ENCODE peak calls at places on chromosomes 13 and 19, in four cellular contexts. L is cardiac fibroblast, R is choroid plexus epithelial cell, P is WERI-Rb-1. K is an unnamed sample.

GRCh38 chr13:48151766-48152165 is 56.9 kb upstream of the MED4 start:
- DNase-seq in L (no peak), R (no peak), P (no peak), K (no peak)

GRCh38 chr19:16095071-16095571 is 16.6 kb upstream of the RAB8A start:
- DNase-seq in L (no peak), R (no peak), P (no peak), K (no peak)

GRCh38 chr19:40521276-40521675 is 54.5 kb downstream of the SPTBN4 start:
- DNase-seq in L (peak; percentile 41), R (peak; percentile 53), P (peak; percentile 60), K (peak; percentile 51)

GRCh38 chr13:99367663-99368448 is 60.7 kb upstream of the GPR183 start:
- DNase-seq in L (no peak), R (no peak), P (peak; percentile 9), K (no peak)

GRCh38 chr19:743168-743687 is 7.7 kb upstream of the MISP start:
- DNase-seq in L (peak; percentile 74), R (peak; percentile 33), P (no peak), K (no peak)

GRCh38 chr13:46522692-46523040 is 30.3 kb upstream of the LRCH1 start:
- DNase-seq in L (no peak), R (no peak), P (no peak), K (no peak)

GRCh38 chr13:108595416-108596257 is 33.8 kb upstream of the MYO16 start:
- DNase-seq in L (no peak), R (peak; percentile 12), P (peak; percentile 90), K (no peak)

GRCh38 chr13:30017880-30018279 is 167.5 kb upstream of the UBL3 start:
- DNase-seq in L (no peak), R (peak; percentile 24), P (no peak), K (no peak)

GRCh38 chr13:110492299-110493160 is 69.0 kb downstream of the RAB20 start:
- DNase-seq in L (no peak), R (no peak), P (no peak), K (no peak)

GRCh38 chr19:13318190-13318589 is 168.0 kb downstream of the IER2 start:
- DNase-seq in L (no peak), R (no peak), P (no peak), K (no peak)

GRCh38 chr19:18817574-18817973 is 14.2 kb upstream of the UPF1 start:
- DNase-seq in L (no peak), R (no peak), P (no peak), K (no peak)

DNA sequence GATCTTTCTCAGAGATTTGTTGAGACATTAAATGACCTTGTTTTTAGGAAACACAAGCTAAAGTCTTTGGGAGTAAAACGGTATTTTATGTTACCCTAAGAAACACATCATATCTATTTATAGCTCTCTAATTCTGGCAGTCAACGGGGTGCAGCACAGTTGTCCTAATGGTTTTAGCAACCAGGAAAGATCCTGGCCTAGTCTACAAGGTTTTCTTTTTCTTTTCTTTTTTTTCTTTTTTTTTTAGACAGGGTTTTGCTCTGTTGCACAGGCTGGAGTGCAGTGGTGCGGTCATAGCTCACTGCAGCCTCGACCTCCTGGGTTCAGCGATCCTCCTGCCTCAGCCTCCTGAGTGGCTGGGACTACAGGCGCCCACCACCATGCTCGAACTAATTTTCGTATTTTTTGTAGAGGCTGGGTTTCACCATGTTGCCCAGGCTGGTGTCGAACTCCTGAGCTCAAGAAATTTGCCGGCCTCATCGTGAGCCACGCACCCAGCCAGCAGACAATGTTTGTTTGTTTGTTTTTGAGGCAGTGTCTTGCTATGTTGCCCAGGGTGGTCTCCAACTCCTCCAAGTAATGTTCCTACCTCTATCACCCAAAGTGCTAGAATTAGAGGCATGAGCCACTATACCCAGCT is 759 bp upstream of the COX7A1 start:
- DNase-seq in L (no peak), R (no peak), P (no peak), K (no peak)
- H3K4me3 ChIP-seq in L (no peak overlapping the region), R (peak overlapping the region; percentile 60), P (no peak overlapping the region), K (peak overlapping the region; percentile 53)

DNA sequence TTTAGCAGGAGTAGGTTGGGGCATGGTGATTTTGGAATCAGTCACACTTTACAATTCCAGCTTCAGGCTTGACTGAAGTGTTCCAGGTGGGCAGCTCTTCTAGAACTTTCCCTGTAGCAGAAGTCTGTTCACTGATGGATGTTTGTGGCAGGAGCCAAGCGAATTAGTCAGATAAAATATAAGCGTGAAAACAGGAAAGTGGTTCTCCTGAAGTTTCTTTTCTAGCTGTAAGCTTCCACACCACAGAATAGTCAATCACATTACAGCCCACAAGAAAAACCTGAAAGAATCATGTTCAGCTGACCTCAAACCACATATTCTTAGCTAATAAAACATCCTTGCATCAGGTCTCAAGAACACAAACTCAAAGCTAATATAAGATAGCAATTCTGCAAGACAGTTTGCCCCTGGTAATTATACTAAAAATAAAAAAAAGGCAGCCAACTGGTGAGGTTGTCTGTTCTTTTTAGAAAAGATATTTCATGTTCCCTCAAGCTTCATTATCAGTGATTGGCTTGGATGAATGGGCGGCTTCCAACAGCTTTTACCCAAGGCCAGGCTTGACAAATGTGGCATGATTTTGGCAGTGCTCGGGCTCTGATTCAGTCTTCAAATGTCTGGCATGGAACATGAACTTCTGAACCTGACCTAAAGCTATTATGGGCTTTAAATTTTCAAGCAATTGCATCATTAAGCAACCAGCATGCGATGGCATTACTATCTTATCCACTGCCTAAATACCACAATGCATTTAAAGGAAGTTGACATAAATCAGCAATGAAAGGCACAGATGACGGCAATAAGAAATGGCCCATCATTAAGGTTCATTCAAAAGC is 136.8 kb downstream of the DCLK1 start:
- DNase-seq in L (peak; percentile 98), R (peak; percentile 83), P (no peak), K (peak; percentile 96)
- H3K4me3 ChIP-seq in L (no peak overlapping the region), R (no peak overlapping the region), P (no peak overlapping the region), K (no peak overlapping the region)

GRCh38 chr19:2059422-2060201 is 8.6 kb upstream of the MKNK2 start:
- DNase-seq in L (peak; percentile 64), R (peak; percentile 85), P (peak; percentile 65), K (peak; percentile 58)

GRCh38 chr19:2061093-2061935 is 10.3 kb upstream of the MKNK2 start:
- DNase-seq in L (peak; percentile 99), R (peak; percentile 99), P (peak; percentile 99), K (peak; percentile 98)

GRCh38 chr19:2056810-2057192 is 5.8 kb upstream of the MKNK2 start:
- DNase-seq in L (no peak), R (no peak), P (no peak), K (no peak)

GRCh38 chr19:2057484-2058469 is 6.7 kb upstream of the MKNK2 start:
- DNase-seq in L (no peak), R (no peak), P (no peak), K (no peak)

GRCh38 chr19:2058570-2059421 is 7.8 kb upstream of the MKNK2 start:
- DNase-seq in L (no peak), R (no peak), P (no peak), K (no peak)
- H3K4me3 ChIP-seq in L (no peak overlapping the region), R (no peak overlapping the region), P (no peak overlapping the region), K (no peak overlapping the region)

GRCh38 chr19:6204866-6205723 is 69.6 kb downstream of the ACSBG2 start:
- DNase-seq in L (no peak), R (no peak), P (no peak), K (no peak)
- H3K4me3 ChIP-seq in L (no peak overlapping the region), R (no peak overlapping the region), P (no peak overlapping the region), K (no peak overlapping the region)

DNA sequence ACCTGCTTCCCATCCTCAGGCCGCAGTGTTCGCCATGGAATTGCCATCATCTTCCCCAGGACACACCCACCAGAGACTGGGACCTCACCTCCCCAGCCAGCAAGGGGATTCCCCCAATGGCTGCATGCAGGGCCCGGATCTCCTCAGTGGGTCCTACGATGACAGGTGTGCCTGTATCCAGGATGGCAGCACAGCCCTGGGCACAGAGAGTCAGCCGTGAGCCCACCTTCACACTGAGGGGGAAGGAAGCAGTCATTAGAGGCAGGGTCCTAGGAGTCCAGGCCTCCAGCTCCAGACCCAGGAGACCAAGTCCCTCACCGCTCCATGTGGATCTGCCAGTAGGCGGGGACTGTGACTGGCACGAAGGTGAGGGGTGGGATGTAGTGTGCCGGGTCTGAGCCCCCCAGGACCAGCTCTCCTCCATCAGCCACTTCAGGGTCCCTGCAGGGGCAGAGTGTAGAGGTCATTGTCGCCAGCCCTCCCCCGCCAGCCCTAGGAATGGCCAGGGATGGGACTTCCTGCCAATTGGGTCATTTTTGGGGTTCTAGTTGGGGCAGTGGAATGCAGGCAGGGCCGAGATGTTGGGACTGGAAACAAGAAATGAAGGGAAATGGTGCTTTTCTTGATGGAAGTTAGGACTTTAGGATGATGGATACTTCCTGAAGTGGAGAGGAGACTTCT is 5.7 kb upstream of the KCNC3 start:
- DNase-seq in L (no peak), R (no peak), P (no peak), K (no peak)
- H3K4me3 ChIP-seq in L (no peak overlapping the region), R (no peak overlapping the region), P (no peak overlapping the region), K (no peak overlapping the region)

GRCh38 chr13:50466554-50466953 is 376.9 kb downstream of the DLEU7 start:
- DNase-seq in L (no peak), R (no peak), P (no peak), K (no peak)
- H3K4me3 ChIP-seq in L (no peak overlapping the region), R (no peak overlapping the region), P (no peak overlapping the region), K (no peak overlapping the region)

GRCh38 chr13:87884874-87885273 is 213.7 kb downstream of the SLITRK5 start:
- DNase-seq in L (no peak), R (peak; percentile 2), P (no peak), K (peak; percentile 10)
- H3K4me3 ChIP-seq in L (no peak overlapping the region), R (no peak overlapping the region), P (no peak overlapping the region), K (no peak overlapping the region)

GRCh38 chr19:11792942-11793341 is 5.4 kb upstream of the ZNF491 start:
- DNase-seq in L (no peak), R (no peak), P (no peak), K (no peak)

GRCh38 chr19:11798391-11799296 is at the start of gene ZNF491:
- DNase-seq in L (peak; percentile 85), R (peak; percentile 93), P (peak; percentile 99), K (peak; percentile 85)

DNA sequence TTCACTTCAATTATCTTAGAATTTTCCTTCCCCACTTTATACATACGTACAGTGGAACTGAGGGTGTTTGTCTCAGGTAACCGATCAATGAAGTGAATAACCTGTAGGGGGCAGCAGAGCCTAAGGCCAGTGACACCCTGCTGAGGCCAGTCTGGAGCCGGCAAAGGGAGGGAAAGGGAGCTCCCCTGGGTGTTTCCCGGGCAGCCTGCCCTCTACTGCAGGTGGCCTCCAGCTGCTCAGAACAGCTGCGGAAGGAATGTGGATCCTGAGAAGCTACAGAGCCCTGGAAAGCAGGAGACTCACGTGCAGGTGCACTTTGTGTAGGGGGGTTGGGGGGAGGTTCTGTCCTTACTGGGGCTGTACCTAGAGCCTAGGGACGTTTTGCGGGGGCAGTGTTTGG is 832 bp upstream of the ZNF491 start:
- DNase-seq in L (peak; percentile 92), R (peak; percentile 92), P (peak; percentile 93), K (peak; percentile 91)
- H3K4me3 ChIP-seq in L (no peak overlapping the region), R (no peak overlapping the region), P (peak overlapping the region; percentile 70), K (no peak overlapping the region)

DNA sequence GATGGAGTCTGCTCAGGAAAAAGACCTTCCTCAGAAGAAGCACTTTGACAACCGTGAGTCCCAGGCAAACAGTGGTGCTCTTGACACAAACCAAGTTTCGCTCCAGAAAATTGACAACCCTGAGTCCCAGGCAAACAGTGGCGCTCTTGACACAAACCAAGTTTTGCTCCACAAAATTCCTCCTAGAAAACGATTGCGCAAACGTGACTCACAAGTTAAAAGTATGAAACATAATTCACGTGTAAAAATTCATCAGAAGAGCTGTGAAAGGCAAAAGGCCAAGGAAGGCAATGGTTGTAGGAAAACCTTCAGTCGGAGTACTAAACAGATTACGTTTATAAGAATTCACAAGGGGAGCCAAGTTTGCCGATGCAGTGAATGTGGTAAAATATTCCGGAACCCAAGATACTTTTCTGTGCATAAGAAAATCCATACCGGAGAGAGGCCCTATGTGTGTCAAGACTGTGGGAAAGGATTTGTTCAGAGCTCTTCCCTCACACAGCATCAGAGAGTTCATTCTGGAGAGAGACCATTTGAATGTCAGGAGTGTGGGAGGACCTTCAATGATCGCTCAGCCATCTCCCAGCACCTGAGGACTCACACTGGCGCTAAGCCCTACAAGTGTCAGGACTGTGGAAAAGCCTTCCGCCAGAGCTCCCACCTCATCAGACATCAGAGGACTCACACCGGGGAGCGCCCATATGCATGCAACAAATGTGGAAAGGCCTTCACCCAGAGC is 16.2 kb upstream of the ZNF544 start:
- DNase-seq in L (no peak), R (no peak), P (no peak), K (no peak)
- H3K4me3 ChIP-seq in L (no peak overlapping the region), R (no peak overlapping the region), P (no peak overlapping the region), K (no peak overlapping the region)